ENCODE peak calls at places on chromosomes 3 and 15, in eight cellular contexts. D is neuronal stem cell; V is SJCRH30; O is body of pancreas; P is OCI-LY7; M is heart left ventricle; Z is stomach; U is effector memory CD4-positive, alpha-beta T cell. C is an unnamed sample. For H3K4me1 and H3K36me3, the result is how much of the 10 kb centered on the place peaks cover.

GRCh38 chr3:125194849-125195601 is 17.5 kb downstream of the SLC12A8 start:
- DNase-seq in P (no peak), M (no peak), V (peak), Z (no peak), D (no peak), U (no peak), O (no peak), C (no peak)

GRCh38 chr3:66029014-66029413 is 9.7 kb downstream of the MAGI1 start:
- DNase-seq in P (no peak), D (no peak), V (no peak), O (no peak), M (no peak), Z (no peak), U (no peak), C (no peak)

GRCh38 chr3:128357538-128357937 is 109.2 kb downstream of the DNAJB8 start:
- DNase-seq in D (no peak), O (no peak), Z (no peak), U (no peak), P (no peak), V (no peak), M (no peak), C (no peak)

GRCh38 chr3:99999541-99999940 is 114.8 kb downstream of the FILIP1L start:
- DNase-seq in M (no peak), V (no peak), D (no peak), U (no peak), O (no peak), P (no peak), Z (no peak), C (no peak)

GRCh38 chr3:195768831-195769303 is 42.9 kb downstream of the MUC4 start:
- DNase-seq in D (no peak), M (no peak), Z (no peak), V (no peak), O (no peak), U (no peak), P (no peak), C (no peak)

GRCh38 chr3:119237299-119237698 is 3.4 kb downstream of the B4GALT4 start:
- DNase-seq in U (no peak), M (no peak), Z (no peak), P (no peak), V (no peak), O (no peak), D (no peak), C (no peak)

GRCh38 chr3:58528629-58529028 is 8.4 kb downstream of the ACOX2 start:
- DNase-seq in Z (peak), V (no peak), U (no peak), M (peak), P (no peak), D (no peak), O (peak), C (peak)

GRCh38 chr3:123564056-123564455 is 20.8 kb downstream of the HACD2 start:
- DNase-seq in P (no peak), U (no peak), V (no peak), Z (no peak), M (no peak), O (no peak), D (no peak), C (no peak)

GRCh38 chr3:131795382-131796085 is 239.3 kb downstream of the CPNE4 start:
- DNase-seq in D (no peak), U (no peak), P (no peak), V (peak), O (peak), Z (no peak), M (no peak), C (no peak)

GRCh38 chr3:65950340-65951326 is 88.1 kb downstream of the MAGI1 start:
- DNase-seq in Z (no peak), V (peak), O (no peak), M (no peak), D (no peak), P (no peak), U (no peak), C (no peak)

GRCh38 chr15:39925112-39925830 is 5.2 kb upstream of the GPR176 start:
- DNase-seq in P (no peak), V (no peak), D (no peak), O (no peak), U (no peak), M (no peak), Z (no peak), C (no peak)

GRCh38 chr3:38315488-38316230 is 30.9 kb upstream of the XYLB start:
- DNase-seq in M (no peak), P (no peak), Z (no peak), D (no peak), U (no peak), O (no peak), V (no peak), C (no peak)

GRCh38 chr15:76972420-76973361 is 22.2 kb upstream of the PSTPIP1 start:
- DNase-seq in U (no peak), M (peak), P (no peak), V (no peak), D (no peak), Z (no peak), O (no peak), C (no peak)

GRCh38 chr15:88907111-88907510 is 6.1 kb downstream of the MFGE8 start:
- DNase-seq in M (no peak), V (no peak), P (no peak), D (no peak), O (no peak), U (no peak), Z (no peak), C (no peak)
- H3K4me1 ChIP-seq in M (half or more), V (under half), P (under half), D (under half), O (under half), U (under half), Z (under half), C (under half)

GRCh38 chr3:62873672-62874397 is 1.4 kb downstream of the CADPS start:
- DNase-seq in U (no peak), M (peak), O (peak), V (peak), D (peak), P (peak), Z (no peak), C (peak)

GRCh38 chr3:62875103-62876002 is at the start of gene CADPS:
- DNase-seq in Z (no peak), P (peak), D (no peak), M (peak), O (peak), V (no peak), U (no peak), C (no peak)

GRCh38 chr3:62874398-62875102 is 666 bp downstream of the CADPS start:
- DNase-seq in O (no peak), V (no peak), P (peak), M (no peak), Z (no peak), U (no peak), D (no peak), C (no peak)

GRCh38 chr3:62870321-62870720 is 4.9 kb downstream of the CADPS start:
- DNase-seq in D (no peak), P (no peak), Z (no peak), O (no peak), M (no peak), V (no peak), U (no peak), C (no peak)

GRCh38 chr3:62872318-62872717 is 2.9 kb downstream of the CADPS start:
- DNase-seq in V (no peak), P (no peak), D (no peak), O (no peak), M (no peak), Z (no peak), U (no peak), C (no peak)
- H3K4me3 ChIP-seq in V (no peak), P (peak), D (no peak), O (no peak), M (peak), Z (no peak), U (no peak), C (no peak)

DNA sequence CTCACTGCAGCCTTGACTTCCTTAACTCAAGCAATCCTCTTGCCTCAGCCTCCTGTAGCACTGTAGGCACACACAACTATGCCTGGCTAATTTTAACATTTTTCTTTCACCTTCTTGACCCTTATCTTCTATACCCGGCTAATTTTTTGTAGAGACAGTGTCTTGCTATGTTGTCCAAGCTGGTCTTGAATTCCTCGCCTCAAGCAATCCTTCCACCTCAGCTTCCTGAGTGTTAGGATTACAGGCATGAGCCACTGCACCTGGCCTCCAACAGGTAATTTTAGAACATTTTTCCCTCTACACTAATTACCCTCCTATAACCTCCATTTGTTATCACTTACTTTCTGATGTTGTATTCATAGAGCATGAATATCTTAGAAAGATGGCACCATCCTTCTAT is 60.3 kb downstream of the SPG11 start:
- DNase-seq in O (no peak), U (no peak), V (no peak), M (no peak), Z (no peak), P (no peak), D (no peak), C (no peak)
- H3K36me3 ChIP-seq in O (under half), U (under half), V (under half), M (half or more), Z (half or more), P (half or more), D (under half), C (under half)

GRCh38 chr15:89321521-89322410 is 12.9 kb downstream of the POLG start:
- DNase-seq in D (no peak), M (no peak), U (no peak), V (no peak), P (no peak), Z (peak), O (peak), C (no peak)

GRCh38 chr15:89320200-89320599 is 14.4 kb downstream of the POLG start:
- DNase-seq in V (no peak), D (no peak), P (no peak), U (no peak), O (no peak), Z (no peak), M (no peak), C (no peak)

GRCh38 chr15:89315375-89315929 is 19.2 kb downstream of the POLG start:
- DNase-seq in U (no peak), D (no peak), V (no peak), M (no peak), O (no peak), Z (no peak), P (no peak), C (no peak)

GRCh38 chr15:89322822-89323221 is 11.8 kb downstream of the POLG start:
- DNase-seq in Z (no peak), O (no peak), M (no peak), U (no peak), P (no peak), V (no peak), D (no peak), C (no peak)

GRCh38 chr15:89317188-89317720 is 17.4 kb downstream of the POLG start:
- DNase-seq in U (no peak), M (no peak), V (no peak), P (no peak), D (no peak), O (no peak), Z (no peak), C (no peak)
- H3K4me1 ChIP-seq in U (under half), M (under half), V (under half), P (under half), D (under half), O (under half), Z (under half), C (under half)

GRCh38 chr3:10743366-10744097 is 72.5 kb upstream of the SLC6A11 start:
- DNase-seq in D (no peak), P (no peak), V (no peak), M (no peak), U (no peak), O (no peak), Z (no peak), C (no peak)
- H3K4me3 ChIP-seq in D (no peak), P (no peak), V (no peak), M (no peak), U (no peak), O (no peak), Z (no peak), C (no peak)

GRCh38 chr3:98779936-98780335 is 16.8 kb downstream of the ST3GAL6 start:
- DNase-seq in M (no peak), O (no peak), Z (no peak), V (no peak), D (no peak), P (no peak), U (no peak), C (no peak)

GRCh38 chr3:98778852-98779379 is 15.8 kb downstream of the ST3GAL6 start:
- DNase-seq in Z (no peak), M (no peak), V (no peak), O (no peak), D (no peak), P (no peak), U (no peak), C (peak)

GRCh38 chr3:98777801-98778220 is 14.7 kb downstream of the ST3GAL6 start:
- DNase-seq in V (no peak), O (no peak), M (no peak), Z (no peak), U (no peak), D (no peak), P (no peak), C (no peak)

GRCh38 chr3:98777286-98777685 is 14.1 kb downstream of the ST3GAL6 start:
- DNase-seq in D (no peak), M (no peak), V (no peak), Z (peak), O (peak), P (no peak), U (no peak), C (no peak)

DNA sequence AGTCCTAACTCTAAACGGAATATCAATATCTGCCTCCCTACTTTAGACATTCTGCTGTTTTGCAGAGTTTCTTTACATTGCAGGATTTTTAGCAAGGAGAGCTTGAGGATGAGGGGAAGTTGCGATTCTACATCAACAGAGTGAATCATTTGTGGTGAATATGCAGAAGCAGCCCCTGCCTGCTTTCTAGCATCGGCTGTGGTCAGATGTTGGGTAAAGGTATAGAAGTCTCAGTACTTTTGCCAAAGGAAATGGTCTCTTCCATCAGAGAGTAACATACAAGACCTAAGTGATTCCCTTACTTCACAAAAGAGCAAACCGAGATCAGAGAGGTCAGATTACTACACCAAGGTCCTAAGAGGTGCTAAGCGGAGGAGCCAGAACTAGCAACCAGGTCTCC is 15.2 kb downstream of the ST3GAL6 start:
- DNase-seq in P (no peak), V (no peak), D (no peak), M (no peak), Z (no peak), O (no peak), U (no peak), C (no peak)
- H3K36me3 ChIP-seq in P (under half), V (under half), D (under half), M (under half), Z (under half), O (under half), U (under half), C (under half)

GRCh38 chr3:134368751-134369105 is 5.5 kb downstream of the AMOTL2 start:
- DNase-seq in D (no peak), V (no peak), O (no peak), M (no peak), P (no peak), U (no peak), Z (no peak), C (no peak)
- H3K4me1 ChIP-seq in D (under half), V (under half), O (half or more), M (half or more), P (under half), U (under half), Z (half or more), C (under half)

DNA sequence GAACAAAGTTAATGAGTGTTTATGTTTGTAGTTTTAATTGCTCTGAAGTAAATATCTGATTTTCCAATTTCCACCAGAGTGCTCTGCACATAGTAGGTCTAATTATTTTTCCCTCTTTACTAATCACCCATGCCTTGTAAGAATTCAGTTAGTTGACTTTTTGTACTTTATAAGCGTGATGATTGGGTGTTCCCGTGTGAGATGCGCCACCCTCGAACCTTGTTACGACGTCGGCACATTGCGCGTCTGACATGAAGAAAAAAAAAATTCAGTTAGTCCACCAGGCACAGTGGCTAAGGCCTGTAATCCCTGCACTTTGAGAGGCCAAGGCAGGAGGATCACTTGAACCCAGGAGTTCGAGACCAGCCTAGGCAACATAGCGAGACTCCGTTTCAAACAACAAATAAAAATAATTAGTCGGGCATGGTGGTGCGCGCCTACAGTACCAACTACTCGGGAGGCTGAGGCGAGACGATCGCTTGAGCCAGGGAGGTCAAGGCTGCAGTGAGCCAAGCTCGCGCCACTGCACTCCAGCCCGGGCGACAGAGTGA is 507 bp upstream of the VHL start:
- DNase-seq in P (peak), M (no peak), Z (no peak), O (no peak), V (peak), D (no peak), U (no peak), C (no peak)
- H3K4me3 ChIP-seq in P (peak), M (peak), Z (peak), O (peak), V (peak), D (peak), U (peak), C (no peak)

DNA sequence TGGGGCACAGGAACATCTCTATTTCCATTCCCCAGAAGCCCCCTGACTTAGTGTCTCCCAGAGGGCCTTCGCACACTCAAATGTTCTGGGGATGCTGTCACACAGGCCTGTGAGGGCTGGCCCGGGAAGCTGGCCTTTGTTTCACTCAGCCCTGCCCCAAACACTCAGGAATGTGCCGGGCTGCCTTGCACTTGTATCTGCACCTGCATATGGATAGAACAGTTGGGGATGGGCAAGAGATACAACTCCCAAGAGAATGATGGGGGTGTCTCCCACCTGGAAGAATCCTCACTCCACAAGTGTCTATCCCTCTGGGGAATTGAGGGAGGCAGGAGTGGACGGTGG is 7.1 kb upstream of the HAPLN3 start:
- DNase-seq in D (no peak), M (no peak), P (no peak), U (no peak), Z (no peak), O (no peak), V (no peak), C (no peak)
- H3K36me3 ChIP-seq in D (under half), M (half or more), P (under half), U (under half), Z (under half), O (under half), V (under half), C (under half)

C was measured in prostate gland.